ENCODE peak calls at places on chromosomes 2 and 18, in seven cellular contexts. U, P, A, R, S, H and B are unnamed samples.

GRCh38 chr2:22037274-22037673 is 913.5 kb downstream of the TDRD15 start:
- DNase-seq in U (no peak), P (no peak), A (no peak), R (no peak), S (no peak), H (peak), B (no peak)

GRCh38 chr2:64349143-64349530 is 104.8 kb upstream of the LGALSL start:
- DNase-seq in U (no peak), P (no peak), A (no peak), R (no peak), S (no peak), H (no peak), B (no peak)

GRCh38 chr2:26577442-26578433 is 63.4 kb downstream of the CIB4 start:
- DNase-seq in U (peak), P (peak), A (peak), R (peak), S (peak), H (peak), B (peak)

GRCh38 chr2:162043132-162043531 is 30.9 kb downstream of the DPP4 start:
- DNase-seq in U (no peak), P (no peak), A (no peak), R (no peak), S (no peak), H (no peak), B (no peak)

GRCh38 chr18:69411199-69411598 is 10.5 kb downstream of the DOK6 start:
- DNase-seq in U (no peak), P (no peak), A (no peak), R (no peak), S (no peak), H (no peak), B (no peak)

GRCh38 chr2:61645911-61646310 is 107.8 kb upstream of the XPO1 start:
- DNase-seq in U (no peak), P (no peak), A (no peak), R (no peak), S (peak), H (peak), B (peak)

GRCh38 chr2:42942214-42942989 is 150.0 kb upstream of the HAAO start:
- DNase-seq in U (no peak), P (no peak), A (no peak), R (no peak), S (no peak), H (no peak), B (no peak)

GRCh38 chr18:2657043-2657512 is 1.6 kb downstream of the SMCHD1 start:
- DNase-seq in U (no peak), P (no peak), A (no peak), R (no peak), S (no peak), H (no peak), B (no peak)

GRCh38 chr2:66095820-66096219 is 339.1 kb upstream of the MEIS1 start:
- DNase-seq in U (no peak), P (no peak), A (no peak), R (no peak), S (no peak), H (no peak), B (no peak)

GRCh38 chr18:75111673-75112485 is 97.1 kb downstream of the PTGR3 start:
- DNase-seq in U (no peak), P (peak), A (peak), R (no peak), S (no peak), H (peak), B (no peak)

GRCh38 chr2:196208915-196209314 is 37.5 kb upstream of the STK17B start:
- DNase-seq in U (no peak), P (no peak), A (no peak), R (no peak), S (peak), H (no peak), B (no peak)

GRCh38 chr2:102303589-102303988 is 7.8 kb upstream of the IL1RL1 start:
- DNase-seq in U (no peak), P (no peak), A (no peak), R (no peak), S (no peak), H (no peak), B (no peak)

GRCh38 chr2:201697899-201698298 is 545 bp downstream of the MPP4 start:
- DNase-seq in U (no peak), P (no peak), A (no peak), R (no peak), S (peak), H (peak), B (peak)

GRCh38 chr2:129443235-129443884 is 536.1 kb upstream of the RAB6C start:
- DNase-seq in U (no peak), P (no peak), A (no peak), R (no peak), S (no peak), H (peak), B (no peak)

GRCh38 chr2:239326831-239327535 is 73.8 kb downstream of the HDAC4 start:
- DNase-seq in U (no peak), P (no peak), A (peak), R (no peak), S (no peak), H (peak), B (peak)

GRCh38 chr2:236166781-236167296 is 1.3 kb downstream of the GBX2 start:
- DNase-seq in U (no peak), P (no peak), A (no peak), R (peak), S (peak), H (no peak), B (no peak)

GRCh38 chr18:50807199-50807598 is 12.6 kb downstream of the MRO start:
- DNase-seq in U (no peak), P (no peak), A (peak), R (no peak), S (no peak), H (no peak), B (no peak)

GRCh38 chr2:181915096-181915495 is 23.6 kb downstream of the ITPRID2 start:
- DNase-seq in U (no peak), P (no peak), A (no peak), R (no peak), S (no peak), H (no peak), B (no peak)

GRCh38 chr2:48346124-48346536 is 183.8 kb upstream of the STON1 start:
- DNase-seq in U (no peak), P (no peak), A (no peak), R (no peak), S (peak), H (peak), B (peak)

GRCh38 chr2:23375448-23375847 is 9.5 kb upstream of the KLHL29 start:
- DNase-seq in U (no peak), P (peak), A (peak), R (peak), S (no peak), H (peak), B (no peak)

GRCh38 chr2:223979730-223980396 is 22.6 kb downstream of the MRPL44 start:
- DNase-seq in U (no peak), P (no peak), A (no peak), R (no peak), S (no peak), H (no peak), B (peak)